ENCODE peak calls at places on chromosomes 5 and 9, in nine cellular contexts. One of them, this sample, is unnamed. For H4K20me1 and H3K9me3, the result is how much of the 10 kb centered on the place peaks cover.

GRCh38 chr9:122941560-122942234 is 877 bp downstream of the RABGAP1 start:
- DNase-seq in IMR-90: peak
- DNase-seq in OCI-LY7: no peak
- DNase-seq in MM.1S: peak
- DNase-seq in hepatocyte: peak
- DNase-seq in fibroblast of lung: peak
- DNase-seq in GM23248: peak
- DNase-seq in PC-3: peak
- DNase-seq in endothelial cell of umbilical vein: peak
- DNase-seq in this sample: peak

GRCh38 chr9:79264511-79265448 is 307.0 kb upstream of the TLE4 start:
- DNase-seq in IMR-90: no peak
- DNase-seq in GM23248: peak
- DNase-seq in fibroblast of lung: no peak
- DNase-seq in endothelial cell of umbilical vein: no peak
- DNase-seq in OCI-LY7: no peak
- DNase-seq in hepatocyte: no peak
- DNase-seq in PC-3: no peak
- DNase-seq in MM.1S: no peak
- DNase-seq in this sample: no peak

GRCh38 chr9:6567140-6567591 is 78.4 kb downstream of the GLDC start:
- DNase-seq in PC-3: peak
- DNase-seq in MM.1S: no peak
- DNase-seq in OCI-LY7: no peak
- DNase-seq in endothelial cell of umbilical vein: peak
- DNase-seq in IMR-90: peak
- DNase-seq in hepatocyte: no peak
- DNase-seq in fibroblast of lung: peak
- DNase-seq in GM23248: peak
- DNase-seq in this sample: no peak

GRCh38 chr9:134434896-134435506 is 108.7 kb downstream of the RXRA start:
- DNase-seq in OCI-LY7: no peak
- DNase-seq in MM.1S: no peak
- DNase-seq in IMR-90: peak
- DNase-seq in hepatocyte: peak
- DNase-seq in fibroblast of lung: peak
- DNase-seq in PC-3: peak
- DNase-seq in GM23248: peak
- DNase-seq in endothelial cell of umbilical vein: peak
- DNase-seq in this sample: no peak

GRCh38 chr9:94791431-94791830 is 64.9 kb downstream of the AOPEP start:
- DNase-seq in IMR-90: no peak
- DNase-seq in PC-3: no peak
- DNase-seq in GM23248: no peak
- DNase-seq in OCI-LY7: no peak
- DNase-seq in fibroblast of lung: no peak
- DNase-seq in MM.1S: no peak
- DNase-seq in hepatocyte: no peak
- DNase-seq in endothelial cell of umbilical vein: no peak
- DNase-seq in this sample: no peak

GRCh38 chr5:65359981-65360380 is 121.7 kb downstream of the ADAMTS6 start:
- DNase-seq in MM.1S: no peak
- DNase-seq in fibroblast of lung: no peak
- DNase-seq in GM23248: peak
- DNase-seq in PC-3: no peak
- DNase-seq in endothelial cell of umbilical vein: peak
- DNase-seq in hepatocyte: no peak
- DNase-seq in OCI-LY7: no peak
- DNase-seq in IMR-90: peak
- DNase-seq in this sample: no peak

GRCh38 chr9:98121096-98121495 is 2.1 kb upstream of the TRIM14 start:
- DNase-seq in hepatocyte: no peak
- DNase-seq in OCI-LY7: peak
- DNase-seq in MM.1S: no peak
- DNase-seq in GM23248: peak
- DNase-seq in fibroblast of lung: no peak
- DNase-seq in PC-3: peak
- DNase-seq in endothelial cell of umbilical vein: peak
- DNase-seq in IMR-90: no peak
- DNase-seq in this sample: no peak

GRCh38 chr5:98997000-98997399 is 68.2 kb upstream of the CHD1 start:
- DNase-seq in MM.1S: no peak
- DNase-seq in fibroblast of lung: peak
- DNase-seq in PC-3: peak
- DNase-seq in GM23248: peak
- DNase-seq in endothelial cell of umbilical vein: no peak
- DNase-seq in IMR-90: peak
- DNase-seq in hepatocyte: no peak
- DNase-seq in OCI-LY7: no peak
- DNase-seq in this sample: no peak

GRCh38 chr5:22044229-22044628 is 808.9 kb downstream of the CDH12 start:
- DNase-seq in GM23248: no peak
- DNase-seq in fibroblast of lung: no peak
- DNase-seq in MM.1S: no peak
- DNase-seq in endothelial cell of umbilical vein: no peak
- DNase-seq in hepatocyte: no peak
- DNase-seq in PC-3: no peak
- DNase-seq in OCI-LY7: no peak
- DNase-seq in IMR-90: no peak
- DNase-seq in this sample: no peak

GRCh38 chr9:87716141-87716540 is 9.8 kb upstream of the CTSL start:
- DNase-seq in MM.1S: no peak
- DNase-seq in PC-3: peak
- DNase-seq in endothelial cell of umbilical vein: peak
- DNase-seq in GM23248: no peak
- DNase-seq in hepatocyte: peak
- DNase-seq in IMR-90: no peak
- DNase-seq in OCI-LY7: no peak
- DNase-seq in fibroblast of lung: no peak
- DNase-seq in this sample: no peak

GRCh38 chr5:87762631-87763030 is 349.9 kb upstream of the CCNH start:
- DNase-seq in endothelial cell of umbilical vein: no peak
- DNase-seq in OCI-LY7: no peak
- DNase-seq in IMR-90: no peak
- DNase-seq in PC-3: peak
- DNase-seq in hepatocyte: no peak
- DNase-seq in MM.1S: no peak
- DNase-seq in GM23248: no peak
- DNase-seq in fibroblast of lung: no peak
- DNase-seq in this sample: no peak

GRCh38 chr5:96936431-96937221 is 746 bp downstream of the LNPEP start:
- DNase-seq in endothelial cell of umbilical vein: peak
- DNase-seq in fibroblast of lung: peak
- DNase-seq in MM.1S: peak
- DNase-seq in IMR-90: peak
- DNase-seq in hepatocyte: peak
- DNase-seq in OCI-LY7: peak
- DNase-seq in GM23248: peak
- DNase-seq in PC-3: peak
- DNase-seq in this sample: peak

GRCh38 chr9:109493648-109494047 is 4.5 kb downstream of the PTPN3 start:
- DNase-seq in IMR-90: no peak
- DNase-seq in fibroblast of lung: no peak
- DNase-seq in hepatocyte: no peak
- DNase-seq in PC-3: no peak
- DNase-seq in GM23248: no peak
- DNase-seq in endothelial cell of umbilical vein: no peak
- DNase-seq in OCI-LY7: no peak
- DNase-seq in MM.1S: no peak
- DNase-seq in this sample: no peak

GRCh38 chr9:114371986-114372917 is 15.5 kb downstream of the AKNA start:
- DNase-seq in hepatocyte: no peak
- DNase-seq in IMR-90: no peak
- DNase-seq in PC-3: peak
- DNase-seq in MM.1S: peak
- DNase-seq in fibroblast of lung: no peak
- DNase-seq in endothelial cell of umbilical vein: peak
- DNase-seq in OCI-LY7: peak
- DNase-seq in GM23248: peak
- DNase-seq in this sample: no peak

GRCh38 chr5:55540024-55540423 is 5.3 kb upstream of the PLPP1 start:
- DNase-seq in PC-3: peak
- DNase-seq in hepatocyte: no peak
- DNase-seq in MM.1S: peak
- DNase-seq in OCI-LY7: no peak
- DNase-seq in GM23248: peak
- DNase-seq in endothelial cell of umbilical vein: no peak
- DNase-seq in fibroblast of lung: peak
- DNase-seq in IMR-90: peak
- DNase-seq in this sample: no peak

GRCh38 chr5:118007262-118007661 is 981.1 kb downstream of the DTWD2 start:
- DNase-seq in hepatocyte: no peak
- DNase-seq in GM23248: no peak
- DNase-seq in endothelial cell of umbilical vein: no peak
- DNase-seq in MM.1S: no peak
- DNase-seq in IMR-90: peak
- DNase-seq in fibroblast of lung: no peak
- DNase-seq in OCI-LY7: no peak
- DNase-seq in PC-3: no peak
- DNase-seq in this sample: no peak

GRCh38 chr5:159005062-159005461 is 94.7 kb downstream of the EBF1 start:
- DNase-seq in GM23248: no peak
- DNase-seq in MM.1S: no peak
- DNase-seq in PC-3: no peak
- DNase-seq in fibroblast of lung: no peak
- DNase-seq in IMR-90: no peak
- DNase-seq in hepatocyte: no peak
- DNase-seq in endothelial cell of umbilical vein: no peak
- DNase-seq in OCI-LY7: no peak
- DNase-seq in this sample: peak

DNA sequence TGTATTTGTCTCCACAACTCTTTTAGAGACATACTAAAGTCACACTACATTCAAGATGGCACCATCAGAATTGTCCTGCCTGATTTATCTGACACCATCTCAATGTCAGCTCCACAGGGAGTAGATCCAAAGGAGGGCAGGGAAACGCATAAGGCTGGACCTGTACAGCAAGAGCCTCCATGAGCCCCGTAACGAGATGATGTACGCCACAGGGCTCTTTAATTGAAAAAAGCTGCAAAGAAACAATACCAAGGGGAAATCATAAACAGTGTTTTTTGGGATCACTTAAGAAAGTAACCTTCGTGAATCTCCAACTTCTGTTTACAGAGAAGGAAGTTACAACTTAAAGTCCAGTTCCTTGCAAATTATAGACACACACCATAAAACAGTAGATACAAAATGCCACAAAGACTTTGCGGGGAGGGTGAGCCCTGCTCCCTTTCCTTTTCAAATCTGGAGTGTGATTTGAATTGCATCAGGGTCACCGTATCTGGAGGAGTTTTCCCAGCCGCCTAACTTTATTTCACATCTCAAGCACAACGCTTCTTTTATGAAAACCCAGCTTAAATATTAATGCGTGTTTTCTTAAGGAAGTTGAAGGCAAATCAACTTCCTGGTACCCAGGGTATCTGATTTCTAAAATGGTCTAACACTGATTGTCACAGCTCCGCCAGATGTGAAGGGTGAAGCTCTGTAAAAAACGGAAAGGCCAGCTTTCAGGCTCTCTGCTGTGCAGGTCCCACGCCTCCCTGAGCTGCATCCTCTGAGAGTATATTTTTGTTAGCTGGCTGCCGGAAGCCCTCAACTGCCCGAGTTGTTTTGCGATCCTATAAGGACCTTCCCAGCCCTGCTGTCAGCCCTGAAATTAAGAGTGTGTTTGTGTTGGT is 88.9 kb downstream of the EBF1 start:
- DNase-seq in OCI-LY7: peak
- DNase-seq in hepatocyte: no peak
- DNase-seq in PC-3: no peak
- DNase-seq in GM23248: peak
- DNase-seq in MM.1S: peak
- DNase-seq in fibroblast of lung: peak
- DNase-seq in IMR-90: no peak
- DNase-seq in endothelial cell of umbilical vein: peak
- DNase-seq in this sample: peak
- H4K20me1 ChIP-seq in OCI-LY7: under half
- H4K20me1 ChIP-seq in hepatocyte: under half
- H4K20me1 ChIP-seq in PC-3: under half
- H4K20me1 ChIP-seq in GM23248: under half
- H4K20me1 ChIP-seq in MM.1S: under half
- H4K20me1 ChIP-seq in fibroblast of lung: under half
- H4K20me1 ChIP-seq in IMR-90: under half
- H4K20me1 ChIP-seq in endothelial cell of umbilical vein: under half
- H4K20me1 ChIP-seq in this sample: under half

DNA sequence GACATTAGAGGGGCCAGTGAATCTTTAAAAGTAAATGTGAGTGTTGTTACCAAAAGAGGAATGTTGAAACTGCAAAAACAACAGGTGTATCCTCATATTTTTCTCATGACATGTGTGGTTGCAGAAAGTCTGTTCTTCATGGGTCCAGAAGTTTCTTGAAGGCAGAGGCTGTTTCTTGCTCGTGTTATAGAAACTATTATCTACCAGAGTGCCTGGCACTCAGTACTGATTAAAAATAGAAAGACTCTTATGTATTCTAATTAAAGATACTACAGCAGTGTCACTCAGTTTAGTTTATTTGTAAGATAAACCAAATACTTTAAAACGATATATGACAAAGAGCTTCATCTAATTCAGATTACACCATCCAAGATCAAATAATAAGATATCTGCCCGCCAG is 1864.2 kb upstream of the WWC1 start:
- DNase-seq in endothelial cell of umbilical vein: no peak
- DNase-seq in IMR-90: no peak
- DNase-seq in hepatocyte: no peak
- DNase-seq in fibroblast of lung: no peak
- DNase-seq in PC-3: no peak
- DNase-seq in OCI-LY7: no peak
- DNase-seq in GM23248: no peak
- DNase-seq in MM.1S: peak
- DNase-seq in this sample: no peak
- H3K9me3 ChIP-seq in endothelial cell of umbilical vein: under half
- H3K9me3 ChIP-seq in IMR-90: under half
- H3K9me3 ChIP-seq in hepatocyte: under half
- H3K9me3 ChIP-seq in fibroblast of lung: under half
- H3K9me3 ChIP-seq in PC-3: under half
- H3K9me3 ChIP-seq in OCI-LY7: under half
- H3K9me3 ChIP-seq in GM23248: under half
- H3K9me3 ChIP-seq in MM.1S: under half
- H3K9me3 ChIP-seq in this sample: under half

GRCh38 chr5:138660051-138660572 is 84.9 kb upstream of the HSPA9 start:
- DNase-seq in GM23248: no peak
- DNase-seq in MM.1S: no peak
- DNase-seq in fibroblast of lung: no peak
- DNase-seq in endothelial cell of umbilical vein: no peak
- DNase-seq in hepatocyte: no peak
- DNase-seq in OCI-LY7: no peak
- DNase-seq in PC-3: no peak
- DNase-seq in IMR-90: no peak
- DNase-seq in this sample: peak
- H4K20me1 ChIP-seq in GM23248: under half
- H4K20me1 ChIP-seq in MM.1S: under half
- H4K20me1 ChIP-seq in fibroblast of lung: under half
- H4K20me1 ChIP-seq in endothelial cell of umbilical vein: under half
- H4K20me1 ChIP-seq in hepatocyte: under half
- H4K20me1 ChIP-seq in OCI-LY7: under half
- H4K20me1 ChIP-seq in PC-3: under half
- H4K20me1 ChIP-seq in IMR-90: under half
- H4K20me1 ChIP-seq in this sample: under half

DNA sequence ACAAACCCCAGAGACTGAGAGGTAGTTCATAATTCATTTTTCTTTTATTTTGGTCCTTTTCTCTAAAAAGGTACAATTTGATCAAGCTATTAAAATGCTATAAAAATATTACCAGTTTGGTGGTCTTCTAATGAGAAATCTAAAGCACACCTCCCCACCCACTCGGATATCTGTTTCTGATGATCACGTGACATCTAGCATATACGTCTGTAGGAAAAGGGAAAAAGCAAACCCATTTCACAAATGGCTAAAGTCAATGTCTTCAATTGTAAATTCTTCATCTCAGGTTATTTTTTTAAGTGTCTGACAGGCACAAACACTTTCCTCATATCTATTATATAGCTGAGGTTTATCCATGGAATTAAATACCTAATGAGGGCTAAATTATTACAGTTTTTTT is 18.9 kb downstream of the ZNF354A start:
- DNase-seq in endothelial cell of umbilical vein: no peak
- DNase-seq in hepatocyte: no peak
- DNase-seq in fibroblast of lung: no peak
- DNase-seq in GM23248: no peak
- DNase-seq in OCI-LY7: no peak
- DNase-seq in MM.1S: no peak
- DNase-seq in IMR-90: no peak
- DNase-seq in PC-3: no peak
- DNase-seq in this sample: no peak
- H3K9me3 ChIP-seq in endothelial cell of umbilical vein: under half
- H3K9me3 ChIP-seq in hepatocyte: half or more
- H3K9me3 ChIP-seq in fibroblast of lung: under half
- H3K9me3 ChIP-seq in GM23248: under half
- H3K9me3 ChIP-seq in OCI-LY7: half or more
- H3K9me3 ChIP-seq in MM.1S: under half
- H3K9me3 ChIP-seq in IMR-90: half or more
- H3K9me3 ChIP-seq in PC-3: half or more
- H3K9me3 ChIP-seq in this sample: half or more

This sample was measured in Karpas-422.